ENCODE peak calls at places on chromosome 20, in seven cellular contexts. One of them, this sample, is unnamed.

GRCh38 chr20:13422637-13423036 is 201.6 kb downstream of the ISM1 start:
- DNase-seq in right lobe of liver: no peak
- DNase-seq in body of pancreas: no peak
- DNase-seq in stomach: no peak
- DNase-seq in breast epithelium: no peak
- DNase-seq in uterus: no peak
- DNase-seq in upper lobe of left lung: no peak
- DNase-seq in this sample: no peak

GRCh38 chr20:18712877-18713276 is 100.7 kb upstream of the SCP2D1 start:
- DNase-seq in upper lobe of left lung: no peak
- DNase-seq in breast epithelium: no peak
- DNase-seq in right lobe of liver: no peak
- DNase-seq in stomach: no peak
- DNase-seq in uterus: no peak
- DNase-seq in body of pancreas: no peak
- DNase-seq in this sample: no peak

GRCh38 chr20:56433221-56433879 is 21.3 kb downstream of the CASS4 start:
- DNase-seq in right lobe of liver: no peak
- DNase-seq in breast epithelium: no peak
- DNase-seq in stomach: no peak
- DNase-seq in upper lobe of left lung: peak
- DNase-seq in uterus: no peak
- DNase-seq in body of pancreas: no peak
- DNase-seq in this sample: no peak

GRCh38 chr20:20820104-20820503 is 107.7 kb upstream of the RALGAPA2 start:
- DNase-seq in right lobe of liver: no peak
- DNase-seq in breast epithelium: no peak
- DNase-seq in upper lobe of left lung: peak
- DNase-seq in body of pancreas: peak
- DNase-seq in stomach: peak
- DNase-seq in uterus: no peak
- DNase-seq in this sample: no peak

GRCh38 chr20:1813101-1813529 is 82.1 kb upstream of the SIRPA start:
- DNase-seq in breast epithelium: no peak
- DNase-seq in upper lobe of left lung: peak
- DNase-seq in uterus: peak
- DNase-seq in body of pancreas: peak
- DNase-seq in stomach: peak
- DNase-seq in right lobe of liver: peak
- DNase-seq in this sample: no peak

GRCh38 chr20:31633339-31633914 is 4.3 kb upstream of the COX4I2 start:
- DNase-seq in body of pancreas: no peak
- DNase-seq in stomach: no peak
- DNase-seq in breast epithelium: no peak
- DNase-seq in uterus: no peak
- DNase-seq in right lobe of liver: no peak
- DNase-seq in upper lobe of left lung: no peak
- DNase-seq in this sample: no peak

GRCh38 chr20:51470907-51471411 is 71.6 kb downstream of the NFATC2 start:
- DNase-seq in right lobe of liver: no peak
- DNase-seq in uterus: peak
- DNase-seq in upper lobe of left lung: no peak
- DNase-seq in breast epithelium: no peak
- DNase-seq in body of pancreas: no peak
- DNase-seq in stomach: no peak
- DNase-seq in this sample: no peak

GRCh38 chr20:1907586-1907985 is 12.4 kb downstream of the SIRPA start:
- DNase-seq in body of pancreas: no peak
- DNase-seq in stomach: no peak
- DNase-seq in breast epithelium: no peak
- DNase-seq in uterus: no peak
- DNase-seq in upper lobe of left lung: no peak
- DNase-seq in right lobe of liver: no peak
- DNase-seq in this sample: no peak

GRCh38 chr20:51128198-51128597 is 105.3 kb upstream of the KCNG1 start:
- DNase-seq in upper lobe of left lung: no peak
- DNase-seq in right lobe of liver: no peak
- DNase-seq in stomach: no peak
- DNase-seq in body of pancreas: no peak
- DNase-seq in uterus: no peak
- DNase-seq in breast epithelium: no peak
- DNase-seq in this sample: no peak

GRCh38 chr20:20761302-20761701 is 48.9 kb upstream of the RALGAPA2 start:
- DNase-seq in right lobe of liver: peak
- DNase-seq in body of pancreas: no peak
- DNase-seq in breast epithelium: no peak
- DNase-seq in stomach: no peak
- DNase-seq in upper lobe of left lung: no peak
- DNase-seq in uterus: no peak
- DNase-seq in this sample: no peak

GRCh38 chr20:46137816-46138215 is 19.7 kb downstream of the CD40 start:
- DNase-seq in uterus: no peak
- DNase-seq in breast epithelium: no peak
- DNase-seq in body of pancreas: no peak
- DNase-seq in stomach: no peak
- DNase-seq in upper lobe of left lung: no peak
- DNase-seq in right lobe of liver: no peak
- DNase-seq in this sample: no peak

GRCh38 chr20:662289-663192 is 9.5 kb upstream of the SRXN1 start:
- DNase-seq in upper lobe of left lung: no peak
- DNase-seq in stomach: no peak
- DNase-seq in body of pancreas: no peak
- DNase-seq in breast epithelium: no peak
- DNase-seq in uterus: no peak
- DNase-seq in right lobe of liver: no peak
- DNase-seq in this sample: no peak

GRCh38 chr20:36823126-36823525 is 49.6 kb upstream of the DSN1 start:
- DNase-seq in upper lobe of left lung: no peak
- DNase-seq in body of pancreas: no peak
- DNase-seq in stomach: peak
- DNase-seq in right lobe of liver: no peak
- DNase-seq in uterus: no peak
- DNase-seq in breast epithelium: no peak
- DNase-seq in this sample: no peak

GRCh38 chr20:5080384-5080877 is 39.3 kb downstream of the PCNA start:
- DNase-seq in uterus: no peak
- DNase-seq in upper lobe of left lung: peak
- DNase-seq in breast epithelium: no peak
- DNase-seq in right lobe of liver: peak
- DNase-seq in stomach: peak
- DNase-seq in body of pancreas: peak
- DNase-seq in this sample: no peak

GRCh38 chr20:62758226-62758912 is 37.9 kb upstream of the MRGBP start:
- DNase-seq in stomach: no peak
- DNase-seq in body of pancreas: no peak
- DNase-seq in upper lobe of left lung: no peak
- DNase-seq in breast epithelium: no peak
- DNase-seq in uterus: no peak
- DNase-seq in right lobe of liver: no peak
- DNase-seq in this sample: no peak

GRCh38 chr20:62761759-62762131 is 34.5 kb upstream of the MRGBP start:
- DNase-seq in uterus: no peak
- DNase-seq in upper lobe of left lung: no peak
- DNase-seq in stomach: no peak
- DNase-seq in breast epithelium: no peak
- DNase-seq in body of pancreas: no peak
- DNase-seq in right lobe of liver: no peak
- DNase-seq in this sample: no peak

GRCh38 chr20:62761058-62761758 is 35.1 kb upstream of the MRGBP start:
- DNase-seq in uterus: no peak
- DNase-seq in right lobe of liver: no peak
- DNase-seq in breast epithelium: peak
- DNase-seq in upper lobe of left lung: no peak
- DNase-seq in stomach: no peak
- DNase-seq in body of pancreas: no peak
- DNase-seq in this sample: no peak

GRCh38 chr20:62760536-62761057 is 35.7 kb upstream of the MRGBP start:
- DNase-seq in right lobe of liver: no peak
- DNase-seq in breast epithelium: no peak
- DNase-seq in stomach: no peak
- DNase-seq in uterus: no peak
- DNase-seq in upper lobe of left lung: no peak
- DNase-seq in body of pancreas: no peak
- DNase-seq in this sample: no peak

GRCh38 chr20:62759981-62760431 is 36.3 kb upstream of the MRGBP start:
- DNase-seq in uterus: no peak
- DNase-seq in body of pancreas: no peak
- DNase-seq in breast epithelium: no peak
- DNase-seq in stomach: no peak
- DNase-seq in right lobe of liver: no peak
- DNase-seq in upper lobe of left lung: no peak
- DNase-seq in this sample: no peak
- H3K27ac ChIP-seq in uterus: no peak
- H3K27ac ChIP-seq in body of pancreas: no peak
- H3K27ac ChIP-seq in breast epithelium: no peak
- H3K27ac ChIP-seq in stomach: no peak
- H3K27ac ChIP-seq in right lobe of liver: no peak
- H3K27ac ChIP-seq in upper lobe of left lung: no peak
- H3K27ac ChIP-seq in this sample: no peak

GRCh38 chr20:7879883-7880282 is 60.4 kb downstream of the HAO1 start:
- DNase-seq in breast epithelium: no peak
- DNase-seq in stomach: no peak
- DNase-seq in upper lobe of left lung: no peak
- DNase-seq in right lobe of liver: no peak
- DNase-seq in body of pancreas: no peak
- DNase-seq in uterus: no peak
- DNase-seq in this sample: no peak

GRCh38 chr20:7882076-7882475 is 58.2 kb downstream of the HAO1 start:
- DNase-seq in uterus: no peak
- DNase-seq in right lobe of liver: no peak
- DNase-seq in stomach: no peak
- DNase-seq in upper lobe of left lung: no peak
- DNase-seq in breast epithelium: no peak
- DNase-seq in body of pancreas: no peak
- DNase-seq in this sample: no peak

GRCh38 chr20:7883741-7884140 is 56.5 kb downstream of the HAO1 start:
- DNase-seq in right lobe of liver: no peak
- DNase-seq in body of pancreas: no peak
- DNase-seq in upper lobe of left lung: no peak
- DNase-seq in stomach: no peak
- DNase-seq in breast epithelium: no peak
- DNase-seq in uterus: no peak
- DNase-seq in this sample: no peak

GRCh38 chr20:7883309-7883708 is 56.9 kb downstream of the HAO1 start:
- DNase-seq in upper lobe of left lung: no peak
- DNase-seq in uterus: no peak
- DNase-seq in stomach: no peak
- DNase-seq in right lobe of liver: no peak
- DNase-seq in breast epithelium: no peak
- DNase-seq in body of pancreas: no peak
- DNase-seq in this sample: no peak
- TF ChIP-seq CTCF in upper lobe of left lung: no peak
- TF ChIP-seq CTCF in uterus: no peak
- TF ChIP-seq CTCF in stomach: no peak
- TF ChIP-seq CTCF in right lobe of liver: no peak
- TF ChIP-seq CTCF in breast epithelium: no peak
- TF ChIP-seq CTCF in body of pancreas: no peak
- TF ChIP-seq CTCF in this sample: no peak

DNA sequence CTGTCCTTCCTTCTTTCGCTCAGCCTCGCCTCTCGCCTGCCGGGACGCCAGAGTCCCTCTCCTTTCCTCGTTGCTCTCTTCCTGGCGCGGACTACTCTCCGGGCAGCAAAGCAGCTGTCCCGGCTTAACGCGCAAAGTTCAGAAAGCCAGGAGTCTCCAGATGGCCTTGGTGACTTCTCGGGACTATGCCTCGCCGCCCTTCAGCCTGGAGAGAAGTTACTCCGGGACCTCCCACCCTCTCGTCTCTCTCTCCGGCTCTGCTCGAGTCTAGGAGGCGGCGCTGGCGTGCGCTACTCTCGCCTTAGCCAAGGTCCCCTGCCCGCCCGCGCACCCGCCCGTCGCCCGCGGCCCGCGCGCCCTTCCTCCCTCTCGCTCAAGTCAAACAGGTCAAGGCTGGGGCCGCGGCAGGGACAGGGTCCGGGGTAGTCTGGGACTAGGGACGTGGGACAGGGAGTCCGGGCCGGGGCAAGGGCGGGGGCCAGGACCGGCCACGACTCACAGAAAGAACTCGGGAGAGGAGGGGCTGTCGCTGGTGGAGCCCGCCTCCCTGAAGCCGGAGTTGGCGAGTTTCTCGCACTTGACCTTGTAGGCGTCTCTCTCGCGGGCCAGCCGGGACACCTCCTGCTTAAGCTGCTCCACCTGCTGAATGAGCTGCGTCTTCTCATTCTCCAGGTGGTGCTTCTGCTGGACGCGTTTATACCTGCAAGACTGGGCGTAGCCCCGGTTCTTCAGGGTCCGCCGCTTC is 1.5 kb downstream of the MAFB start:
- DNase-seq in body of pancreas: peak
- DNase-seq in uterus: peak
- DNase-seq in upper lobe of left lung: peak
- DNase-seq in stomach: peak
- DNase-seq in breast epithelium: peak
- DNase-seq in right lobe of liver: peak
- DNase-seq in this sample: no peak
- TF ChIP-seq POLR2A in body of pancreas: peak
- TF ChIP-seq POLR2A in uterus: peak
- TF ChIP-seq POLR2A in upper lobe of left lung: peak
- TF ChIP-seq POLR2A in stomach: no peak
- TF ChIP-seq POLR2A in breast epithelium: no peak
- TF ChIP-seq POLR2A in right lobe of liver: peak
- TF ChIP-seq POLR2A in this sample: peak

GRCh38 chr20:58449703-58450138 is 60.7 kb downstream of the VAPB start:
- DNase-seq in body of pancreas: no peak
- DNase-seq in breast epithelium: no peak
- DNase-seq in upper lobe of left lung: no peak
- DNase-seq in stomach: no peak
- DNase-seq in uterus: no peak
- DNase-seq in right lobe of liver: no peak
- DNase-seq in this sample: no peak

GRCh38 chr20:58453391-58453790 is 61.8 kb downstream of the APCDD1L start:
- DNase-seq in breast epithelium: no peak
- DNase-seq in body of pancreas: no peak
- DNase-seq in right lobe of liver: no peak
- DNase-seq in uterus: no peak
- DNase-seq in upper lobe of left lung: no peak
- DNase-seq in stomach: no peak
- DNase-seq in this sample: no peak

GRCh38 chr20:58454460-58454859 is 60.7 kb downstream of the APCDD1L start:
- DNase-seq in right lobe of liver: no peak
- DNase-seq in stomach: no peak
- DNase-seq in uterus: no peak
- DNase-seq in body of pancreas: no peak
- DNase-seq in upper lobe of left lung: no peak
- DNase-seq in breast epithelium: no peak
- DNase-seq in this sample: no peak

GRCh38 chr20:58450259-58450658 is 61.2 kb downstream of the VAPB start:
- DNase-seq in uterus: no peak
- DNase-seq in right lobe of liver: no peak
- DNase-seq in breast epithelium: no peak
- DNase-seq in body of pancreas: no peak
- DNase-seq in stomach: no peak
- DNase-seq in upper lobe of left lung: no peak
- DNase-seq in this sample: no peak

GRCh38 chr20:58452667-58453255 is 62.4 kb downstream of the APCDD1L start:
- DNase-seq in right lobe of liver: no peak
- DNase-seq in stomach: no peak
- DNase-seq in upper lobe of left lung: no peak
- DNase-seq in uterus: no peak
- DNase-seq in breast epithelium: no peak
- DNase-seq in body of pancreas: no peak
- DNase-seq in this sample: no peak
- H3K27ac ChIP-seq in right lobe of liver: no peak
- H3K27ac ChIP-seq in stomach: no peak
- H3K27ac ChIP-seq in upper lobe of left lung: no peak
- H3K27ac ChIP-seq in uterus: no peak
- H3K27ac ChIP-seq in breast epithelium: no peak
- H3K27ac ChIP-seq in body of pancreas: no peak
- H3K27ac ChIP-seq in this sample: no peak

This sample was measured in esophagus squamous epithelium.